ENCODE peak calls at places on chromosomes 13 and 19, in four cellular contexts. P, G, R and I are unnamed samples.

GRCh38 chr19:51702103-51702753 is 9.1 kb downstream of the SPACA6 start:
- DNase-seq in P (peak), G (peak), R (peak), I (no peak)

GRCh38 chr13:113275387-113275786 is 21.7 kb upstream of the LAMP1 start:
- DNase-seq in P (peak), G (peak), R (peak), I (peak)

GRCh38 chr13:94408300-94409036 is 71.0 kb downstream of the DCT start:
- DNase-seq in P (no peak), G (no peak), R (no peak), I (no peak)

GRCh38 chr19:16328824-16329482 is 4.3 kb downstream of the KLF2 start:
- DNase-seq in P (peak), G (peak), R (no peak), I (peak)

GRCh38 chr13:109626386-109627171 is 159.8 kb downstream of the IRS2 start:
- DNase-seq in P (no peak), G (no peak), R (no peak), I (no peak)

GRCh38 chr19:23526302-23526701 is 131.0 kb upstream of the ZNF91 start:
- DNase-seq in P (peak), G (no peak), R (no peak), I (no peak)

GRCh38 chr13:99080131-99080530 is 102.3 kb upstream of the DOCK9 start:
- DNase-seq in P (no peak), G (no peak), R (no peak), I (no peak)

GRCh38 chr13:32048816-32049215 is 17.2 kb downstream of the FRY start:
- DNase-seq in P (no peak), G (no peak), R (no peak), I (peak)

GRCh38 chr13:50198508-50198907 is 183.3 kb downstream of the KCNRG start:
- DNase-seq in P (peak), G (peak), R (no peak), I (no peak)